ENCODE peak calls at places on chromosome 20, in five cellular contexts. J, Y, M, L and A are unnamed samples.

GRCh38 chr20:63519765-63520593 is 586 bp upstream of the PPDPF start:
- DNase-seq in J (peak), Y (no peak), M (peak), L (peak), A (no peak)

GRCh38 chr20:53609501-53610445 is 16.1 kb upstream of the ZNF217 start:
- DNase-seq in J (no peak), Y (no peak), M (peak), L (peak), A (no peak)

GRCh38 chr20:19021406-19022117 is 190.9 kb upstream of the SLC24A3 start:
- DNase-seq in J (no peak), Y (no peak), M (no peak), L (no peak), A (no peak)

GRCh38 chr20:62819494-62820174 is 2.8 kb downstream of the COL9A3 start:
- DNase-seq in J (no peak), Y (no peak), M (no peak), L (peak), A (peak)

GRCh38 chr20:49420292-49420691 is 62.2 kb downstream of the KCNB1 start:
- DNase-seq in J (no peak), Y (no peak), M (no peak), L (no peak), A (no peak)

GRCh38 chr20:45087115-45087785 is 13.7 kb downstream of the KCNS1 start:
- DNase-seq in J (no peak), Y (no peak), M (no peak), L (no peak), A (no peak)

GRCh38 chr20:61500791-61501321 is 248.8 kb downstream of the CDH4 start:
- DNase-seq in J (no peak), Y (no peak), M (no peak), L (peak), A (no peak)

GRCh38 chr20:64205611-64206026 is 41.4 kb downstream of the MYT1 start:
- DNase-seq in J (no peak), Y (no peak), M (no peak), L (no peak), A (no peak)

GRCh38 chr20:10090588-10091166 is 55.9 kb downstream of the ANKEF1 start:
- DNase-seq in J (peak), Y (peak), M (no peak), L (peak), A (peak)

GRCh38 chr20:43544501-43544900 is 14.3 kb upstream of the SGK2 start:
- DNase-seq in J (no peak), Y (no peak), M (no peak), L (no peak), A (no peak)

DNA sequence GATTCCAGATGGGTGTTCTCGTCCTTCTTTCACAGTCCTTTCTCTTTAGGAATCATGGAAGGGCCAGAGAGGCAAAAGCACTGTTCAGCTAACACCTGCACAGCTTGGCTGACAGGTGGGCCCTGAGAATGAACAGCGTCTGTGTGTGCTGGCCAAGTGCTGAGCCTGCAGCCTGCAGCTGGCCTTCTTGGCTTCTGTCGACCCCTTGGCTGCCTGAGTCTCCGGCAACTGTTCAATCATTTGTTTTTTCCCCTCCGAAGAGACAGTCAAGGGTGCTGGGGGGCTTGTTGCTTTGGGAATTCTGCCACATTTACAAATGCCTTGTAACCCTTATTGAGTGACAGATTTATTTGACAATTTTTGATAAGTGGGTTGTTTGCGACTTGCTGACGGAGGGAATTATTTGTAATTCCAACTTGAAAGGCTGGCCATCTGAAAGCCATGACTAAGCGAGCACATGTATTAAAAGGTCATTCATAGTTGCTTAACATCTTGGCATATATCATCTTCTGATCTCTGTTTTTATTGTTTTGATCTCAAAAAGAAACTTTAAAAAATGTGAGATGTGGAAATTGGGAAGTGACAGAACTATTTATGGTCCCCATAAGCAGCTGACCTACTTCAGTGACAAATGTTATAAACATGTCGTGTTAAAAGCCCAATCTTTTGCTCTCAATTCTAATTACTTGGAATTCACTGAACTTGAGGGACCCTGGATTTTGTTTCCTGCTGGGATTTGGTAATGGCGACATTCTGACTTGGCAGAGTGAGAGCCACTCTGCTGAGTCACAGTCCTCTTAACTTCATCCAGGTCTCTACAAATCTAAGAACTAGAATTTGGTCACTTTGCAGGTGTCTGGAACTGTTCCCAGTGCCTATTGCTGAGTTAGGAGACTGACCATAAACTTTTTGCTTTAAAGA is 41.9 kb upstream of the FERMT1 start:
- DNase-seq in J (no peak), Y (peak), M (peak), L (no peak), A (peak)
- H3K4me3 ChIP-seq in J (no peak), Y (no peak), M (no peak), L (no peak), A (no peak)

DNA sequence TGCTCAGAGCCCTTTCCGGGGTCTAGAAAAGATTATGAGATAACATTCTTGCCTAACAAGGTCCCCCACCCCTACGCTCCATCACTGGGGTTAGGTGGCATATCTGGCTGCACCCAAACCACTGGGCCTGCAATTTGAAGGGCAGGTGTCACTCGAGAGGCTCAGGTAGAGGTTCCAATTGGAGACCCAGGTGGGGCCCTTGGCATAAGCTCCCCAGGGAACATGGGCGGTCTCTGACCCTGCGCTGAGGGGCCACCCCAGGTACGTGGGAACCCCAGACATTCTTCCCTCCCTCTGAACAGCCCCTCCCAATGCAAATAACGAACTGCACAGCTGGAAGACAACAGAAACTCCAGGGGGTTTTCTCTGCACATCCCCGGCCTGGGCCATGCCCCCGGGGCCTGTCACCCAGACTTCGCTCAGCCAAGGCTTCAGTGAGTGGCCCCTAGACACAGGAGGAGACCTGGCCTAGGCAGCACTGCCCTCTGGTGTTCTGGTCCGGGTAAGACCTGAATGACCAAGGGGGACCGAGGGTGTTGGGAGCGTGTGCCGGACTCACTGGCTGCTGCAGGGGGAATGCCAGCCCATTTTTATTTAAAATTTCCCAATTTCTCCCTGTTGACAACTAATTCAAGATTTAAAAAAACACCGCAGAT is 47.5 kb downstream of the DSTN start:
- DNase-seq in J (peak), Y (peak), M (peak), L (no peak), A (peak)
- TF ChIP-seq CTCF in J (peak), Y (peak), M (peak), L (peak), A (peak)

DNA sequence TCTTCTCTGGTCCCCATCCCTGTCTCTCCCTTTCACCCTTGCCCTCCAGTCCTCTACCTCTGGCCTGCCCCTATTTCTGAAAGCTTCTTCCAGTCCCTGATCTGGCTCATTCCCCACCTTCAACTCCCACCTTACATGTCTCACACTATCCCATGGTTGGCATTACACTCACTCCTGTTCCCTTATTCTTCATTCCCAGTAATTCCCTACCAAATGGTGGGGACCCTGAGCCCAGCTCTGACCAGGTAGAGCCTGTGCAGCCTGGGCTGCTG is 6.4 kb downstream of the TP53INP2 start:
- DNase-seq in J (no peak), Y (no peak), M (no peak), L (no peak), A (no peak)
- H3K4me3 ChIP-seq in J (peak), Y (peak), M (peak), L (no peak), A (no peak)

GRCh38 chr20:2336471-2336870 is 40.7 kb downstream of the TGM3 start:
- DNase-seq in J (no peak), Y (no peak), M (no peak), L (no peak), A (no peak)
- TF ChIP-seq CTCF in J (no peak), Y (no peak), M (no peak), L (no peak), A (no peak)

DNA sequence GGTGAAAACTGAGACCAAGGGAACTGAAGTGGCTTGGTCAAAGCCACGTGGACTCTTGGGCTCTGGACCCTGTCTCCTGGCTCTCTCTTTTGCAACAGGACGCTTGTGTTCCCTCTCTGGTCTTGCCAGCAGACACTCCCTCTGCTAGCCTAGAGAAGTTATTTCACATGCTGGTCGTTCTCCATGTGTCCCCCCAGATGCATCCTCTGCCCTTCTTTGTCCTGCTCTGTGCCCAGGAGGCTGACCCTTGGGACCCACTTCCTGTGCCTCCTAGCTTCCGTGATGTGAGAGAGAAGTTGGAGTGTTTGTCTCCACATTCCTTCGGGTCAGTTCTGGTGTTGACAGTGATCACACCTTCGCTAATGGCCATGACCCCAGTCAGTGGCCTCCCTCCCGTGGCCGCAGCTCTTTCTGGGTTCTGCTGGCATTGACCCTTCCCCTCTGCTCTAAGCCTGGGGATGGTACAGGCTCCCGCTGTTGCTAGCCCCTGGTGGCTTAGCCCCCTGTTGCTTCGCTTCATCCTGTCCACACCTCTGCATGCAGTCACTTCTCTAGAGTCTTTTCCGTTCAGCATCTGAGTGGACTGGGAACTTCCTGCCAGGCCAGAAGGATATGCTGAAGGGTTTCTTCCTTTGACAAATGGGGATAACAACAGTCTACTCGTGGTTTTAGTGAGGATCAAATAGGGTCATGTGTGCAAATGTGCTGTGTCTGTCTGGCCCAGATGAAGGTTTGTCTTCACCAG is 70.1 kb upstream of the BMP2 start:
- DNase-seq in J (peak), Y (no peak), M (no peak), L (no peak), A (no peak)
- H3K4me3 ChIP-seq in J (no peak), Y (no peak), M (no peak), L (no peak), A (no peak)

GRCh38 chr20:17659801-17660200 is 22.2 kb downstream of the RRBP1 start:
- DNase-seq in J (no peak), Y (no peak), M (no peak), L (no peak), A (no peak)
- TF ChIP-seq CTCF in J (no peak), Y (peak), M (no peak), L (no peak), A (no peak)

DNA sequence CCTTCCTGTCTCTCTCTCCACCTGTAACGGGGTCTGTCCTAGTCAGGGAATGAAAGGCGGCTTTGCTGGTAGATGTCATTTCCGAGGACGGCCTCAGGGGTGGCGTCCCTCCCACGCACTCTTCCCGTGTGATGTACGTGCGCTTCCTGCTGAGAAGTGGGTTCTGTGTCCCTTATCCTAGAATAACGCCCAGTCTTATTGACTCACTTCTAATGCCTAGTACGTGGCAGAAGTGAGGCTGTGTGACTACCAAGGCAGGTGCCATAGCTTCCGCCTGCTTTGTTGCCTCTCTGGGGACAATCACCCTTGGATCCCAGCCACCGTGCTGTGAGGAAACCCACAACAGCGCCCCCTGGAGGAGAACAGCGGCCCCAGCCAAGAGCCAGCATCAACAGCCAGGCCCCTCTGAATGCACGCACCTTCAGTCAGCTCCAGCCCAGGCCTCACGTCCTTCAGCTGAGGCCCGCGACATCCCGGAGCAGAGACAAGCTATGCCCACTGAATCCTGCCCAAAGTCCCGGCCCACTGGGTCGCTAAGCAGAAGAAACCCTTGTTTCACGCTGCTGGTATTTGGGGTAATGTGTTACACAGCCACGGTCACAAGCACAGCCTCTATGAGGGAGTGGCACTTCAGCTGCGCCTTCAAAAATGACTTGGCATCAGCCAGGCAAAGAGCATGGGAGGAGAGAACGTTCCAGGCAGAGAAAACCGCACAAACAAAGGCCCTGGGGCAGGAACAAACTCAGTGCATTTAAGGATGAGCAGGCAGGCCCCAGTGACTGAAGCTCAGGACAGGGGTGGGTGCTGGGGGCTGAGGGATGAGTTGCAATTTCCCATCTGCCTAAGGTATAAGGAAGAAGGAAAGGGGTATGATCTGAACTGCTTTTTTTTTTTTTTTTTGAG is 224.2 kb downstream of the NFATC2 start:
- DNase-seq in J (peak), Y (no peak), M (peak), L (no peak), A (peak)
- H3K4me3 ChIP-seq in J (no peak), Y (no peak), M (no peak), L (no peak), A (no peak)

DNA sequence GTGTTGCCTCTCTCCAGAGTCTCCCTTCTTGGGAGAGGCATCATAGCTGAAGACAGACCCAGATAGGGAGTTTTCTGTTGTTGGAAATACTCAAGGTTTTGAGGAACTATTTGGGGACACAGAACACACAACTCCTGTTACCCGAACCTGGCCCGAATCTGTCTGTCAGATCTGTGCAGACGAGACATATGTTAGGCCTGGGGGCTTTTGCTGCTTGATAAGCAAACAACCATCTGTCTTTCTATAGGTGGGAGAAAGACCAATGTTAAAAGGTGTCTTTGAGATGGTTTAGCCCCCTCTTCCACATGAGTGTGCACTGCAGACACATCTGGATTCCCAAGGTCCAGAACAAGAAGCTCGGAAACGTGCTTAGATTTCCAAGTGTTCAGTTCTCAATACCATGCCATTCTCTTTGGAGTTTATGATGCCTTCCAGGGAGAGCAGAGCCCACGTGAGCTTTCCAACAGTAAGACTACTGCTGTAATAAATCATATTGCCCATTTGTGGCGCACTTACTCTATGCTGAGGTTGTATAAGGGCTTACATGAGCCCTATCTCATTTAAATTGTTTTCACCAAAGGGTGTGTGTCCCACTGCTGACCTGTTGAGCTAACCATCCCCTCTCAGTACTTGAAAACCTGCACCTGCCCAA is 3.8 kb upstream of the STX16 start:
- DNase-seq in J (no peak), Y (no peak), M (no peak), L (no peak), A (no peak)
- TF ChIP-seq CTCF in J (no peak), Y (no peak), M (no peak), L (no peak), A (no peak)